ENCODE peak calls at places on chromosomes 1 and 21, in four cellular contexts. E is foreskin fibroblast, S is WTC11, L is pancreas. Y is an unnamed sample.

GRCh38 chr1:203318229-203318517 is 12.9 kb downstream of the BTG2 start:
- DNase-seq in L (no peak), S (no peak), E (no peak), Y (no peak)

GRCh38 chr21:45078877-45079281 is 4.5 kb downstream of the ADARB1 start:
- DNase-seq in L (no peak), E (peak; percentile 60), S (no peak), Y (no peak)

GRCh38 chr1:81681570-81681969 is 119.2 kb upstream of the ADGRL2 start:
- DNase-seq in S (no peak), E (peak; percentile 60), L (peak; percentile 24), Y (no peak)

GRCh38 chr1:173590557-173590956 is 12.3 kb downstream of the SLC9C2 start:
- DNase-seq in S (no peak), L (no peak), E (peak; percentile 7), Y (no peak)

GRCh38 chr1:201119826-201120225 is 7.2 kb downstream of the ASCL5 start:
- DNase-seq in E (peak; percentile 61), L (no peak), S (no peak), Y (no peak)

GRCh38 chr1:205542367-205542766 is 37.9 kb downstream of the CDK18 start:
- DNase-seq in L (no peak), S (no peak), E (no peak), Y (no peak)

GRCh38 chr1:71828431-71829012 is 453.8 kb downstream of the NEGR1 start:
- DNase-seq in L (no peak), E (no peak), S (no peak), Y (no peak)

GRCh38 chr1:110440877-110441276 is 10.1 kb upstream of the PROK1 start:
- DNase-seq in L (no peak), E (no peak), S (no peak), Y (no peak)

GRCh38 chr21:14306143-14306907 is 76.6 kb downstream of the HSPA13 start:
- DNase-seq in S (no peak), E (peak; percentile 2), L (no peak), Y (no peak)

GRCh38 chr1:54335396-54336056 is 70.7 kb downstream of the SSBP3 start:
- DNase-seq in S (no peak), L (no peak), E (peak; percentile 96), Y (no peak)

GRCh38 chr1:207081106-207081505 is 7.6 kb upstream of the C4BPB start:
- DNase-seq in L (no peak), E (no peak), S (no peak), Y (no peak)

GRCh38 chr1:44024031-44024902 is 7.0 kb downstream of the SLC6A9 start:
- DNase-seq in E (peak; percentile 14), S (no peak), L (peak; percentile 2), Y (no peak)

GRCh38 chr1:47824297-47824696 is 172.9 kb downstream of the TRABD2B start:
- DNase-seq in L (no peak), E (no peak), S (no peak), Y (no peak)

GRCh38 chr1:163074716-163075284 is 5.6 kb downstream of the RGS4 start:
- DNase-seq in L (no peak), E (peak; percentile 9), S (no peak), Y (no peak)

GRCh38 chr1:158185770-158186705 is 5.3 kb downstream of the CD1D start:
- DNase-seq in S (no peak), L (no peak), E (peak; percentile 4), Y (no peak)

GRCh38 chr1:8533124-8533523 is 215.2 kb downstream of the SLC45A1 start:
- DNase-seq in S (no peak), L (no peak), E (no peak), Y (no peak)

GRCh38 chr1:56709269-56709880 is 64.3 kb downstream of the PRKAA2 start:
- DNase-seq in S (no peak), E (peak; percentile 80), L (no peak), Y (no peak)

GRCh38 chr21:45010860-45011259 is 63.5 kb upstream of the ADARB1 start:
- DNase-seq in E (no peak), L (peak; percentile 9), S (peak; percentile 3), Y (peak; percentile 6)

GRCh38 chr1:205639567-205639966 is 7.8 kb upstream of the ELK4 start:
- DNase-seq in L (no peak), S (no peak), E (no peak), Y (no peak)

GRCh38 chr1:30144831-30145230 is 578.6 kb downstream of the MATN1 start:
- DNase-seq in L (no peak), E (no peak), S (no peak), Y (no peak)

GRCh38 chr1:226825037-226825745 is 45.2 kb upstream of the PSEN2 start:
- DNase-seq in S (no peak), E (no peak), L (no peak), Y (no peak)

GRCh38 chr1:68717330-68717729 is 220.4 kb upstream of the DEPDC1 start:
- DNase-seq in E (no peak), L (no peak), S (no peak), Y (no peak)

GRCh38 chr1:22031214-22031962 is 21.1 kb upstream of the CDC42 start:
- DNase-seq in E (no peak), L (no peak), S (no peak), Y (no peak)

GRCh38 chr1:15692121-15692682 is 8.1 kb downstream of the PLEKHM2 start:
- DNase-seq in S (no peak), L (no peak), E (no peak), Y (no peak)

GRCh38 chr1:107794571-107794970 is 170.4 kb downstream of the VAV3 start:
- DNase-seq in L (no peak), E (no peak), S (no peak), Y (no peak)

GRCh38 chr1:58941471-58942289 is 157.8 kb upstream of the JUN start:
- DNase-seq in L (no peak), E (no peak), S (no peak), Y (no peak)

GRCh38 chr1:44826375-44827196 is 16.5 kb downstream of the PTCH2 start:
- DNase-seq in L (no peak), E (peak; percentile 36), S (no peak), Y (peak; percentile 13)

GRCh38 chr1:226590626-226591025 is 42.1 kb downstream of the STUM start:
- DNase-seq in E (peak; percentile 29), S (no peak), L (no peak), Y (peak; percentile 76)

GRCh38 chr1:227223407-227223806 is 94.9 kb downstream of the CDC42BPA start:
- DNase-seq in L (no peak), E (no peak), S (no peak), Y (no peak)

GRCh38 chr1:214587165-214587564 is 15.8 kb upstream of the CENPF start:
- DNase-seq in S (no peak), L (no peak), E (no peak), Y (no peak)

GRCh38 chr1:171506525-171507304 is 21.4 kb downstream of the PRRC2C start:
- DNase-seq in L (no peak), S (no peak), E (no peak), Y (no peak)

GRCh38 chr1:59151387-59151761 is 145.5 kb upstream of the FGGY start:
- DNase-seq in E (no peak), S (no peak), L (no peak), Y (no peak)

GRCh38 chr1:26145041-26145959 is 13.6 kb upstream of the FAM110D start:
- DNase-seq in L (peak; percentile 78), E (peak; percentile 89), S (peak; percentile 86), Y (peak; percentile 81)

GRCh38 chr21:26405735-26406361 is 167.2 kb downstream of the CYYR1 start:
- DNase-seq in L (no peak), S (no peak), E (peak; percentile 83), Y (no peak)

GRCh38 chr21:28856588-28857250 is 136.0 kb downstream of the LTN1 start:
- DNase-seq in E (peak; percentile 8), L (no peak), S (peak; percentile 39), Y (no peak)

GRCh38 chr21:32884062-32884461 is 112.5 kb upstream of the PAXBP1 start:
- DNase-seq in E (no peak), S (peak; percentile 57), L (no peak), Y (no peak)

GRCh38 chr1:19505694-19506457 is 20.5 kb upstream of the CAPZB start:
- DNase-seq in E (no peak), L (no peak), S (no peak), Y (no peak)

GRCh38 chr21:34112316-34113033 is 39.1 kb downstream of the MRPS6 start:
- DNase-seq in E (no peak), S (no peak), L (no peak), Y (no peak)
- TF ChIP-seq CTCF in E (no peak), S (no peak), L (no peak), Y (no peak)

GRCh38 chr1:89622895-89623294 is 10.0 kb upstream of the LRRC8C start:
- DNase-seq in L (no peak), S (no peak), E (peak; percentile 62), Y (no peak)
- TF ChIP-seq CTCF in L (no peak), S (no peak), E (peak; percentile 13), Y (no peak)

GRCh38 chr1:229845410-229846138 is 219.5 kb downstream of the URB2 start:
- DNase-seq in L (no peak), S (no peak), E (no peak), Y (no peak)

GRCh38 chr1:229853751-229854150 is 213.3 kb upstream of the GALNT2 start:
- DNase-seq in E (no peak), S (no peak), L (no peak), Y (no peak)

GRCh38 chr1:229844675-229845074 is 218.6 kb downstream of the URB2 start:
- DNase-seq in L (no peak), E (peak; percentile 17), S (no peak), Y (no peak)

GRCh38 chr1:229846351-229846750 is 220.3 kb downstream of the URB2 start:
- DNase-seq in S (no peak), L (no peak), E (no peak), Y (no peak)

DNA sequence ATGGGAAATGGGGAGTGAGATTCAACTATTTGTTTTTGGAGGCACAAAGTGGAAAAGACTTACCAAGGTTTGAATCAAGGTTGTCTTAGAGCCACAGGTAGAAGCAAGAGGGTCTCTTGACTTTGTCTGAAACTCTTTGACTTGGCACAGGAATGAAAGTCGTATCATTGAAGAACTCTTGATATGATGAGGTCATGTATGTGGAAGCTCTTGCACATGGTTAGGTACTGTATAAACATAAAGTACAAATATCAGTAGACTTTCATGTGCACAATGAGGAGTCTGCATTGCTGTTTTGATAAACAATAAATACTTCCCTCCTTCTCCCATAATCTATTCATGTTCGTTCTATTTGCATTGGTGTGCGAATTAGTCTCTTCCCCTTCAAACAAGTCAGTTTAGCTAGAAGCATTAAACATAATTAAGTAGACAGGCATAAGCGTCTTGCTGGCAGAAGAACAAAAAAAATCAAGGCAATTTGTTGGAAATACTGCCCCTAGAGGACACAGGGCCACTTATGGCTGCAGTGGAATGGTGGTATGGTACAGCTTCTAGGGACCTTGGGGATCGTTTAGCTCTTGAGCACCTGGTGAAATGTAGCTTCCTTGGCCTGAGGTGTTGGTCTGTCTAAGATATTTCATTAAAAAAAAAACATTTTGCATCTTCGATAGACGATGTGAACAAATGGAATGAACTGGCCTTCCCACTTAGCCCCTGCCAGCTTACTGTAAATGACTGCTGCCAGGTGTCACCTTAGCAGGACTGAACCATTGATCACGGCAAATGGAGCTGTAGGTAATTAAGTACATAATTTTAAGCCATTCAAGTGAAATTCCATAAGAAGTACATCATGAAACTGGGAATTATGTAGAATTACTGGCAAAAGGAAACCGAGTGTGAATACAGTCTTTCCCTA is 218.0 kb upstream of the GALNT2 start:
- DNase-seq in E (peak; percentile 52), S (no peak), L (no peak), Y (no peak)
- TF ChIP-seq CTCF in E (peak; percentile 31), S (peak; percentile 36), L (peak; percentile 50), Y (peak; percentile 72)

GRCh38 chr1:70354332-70355110 is at the start of gene ANKRD13C:
- DNase-seq in E (peak; percentile 97), S (peak; percentile 94), L (peak; percentile 89), Y (peak; percentile 91)
- TF ChIP-seq CTCF in E (no peak), S (no peak), L (no peak), Y (no peak)